ENCODE peak calls at places on chromosomes 4 and X, in nine cellular contexts. X is BJ, H is GM06990, R is body of pancreas, Z is suprapubic skin, Y is A549, T is mammary epithelial cell, M is astrocyte of the spinal cord, F is IMR-90. Q is an unnamed sample.

GRCh38 chr4:3269105-3269927 is 20.4 kb downstream of the MSANTD1 start:
- DNase-seq in Z (no peak), M (no peak), X (no peak), Y (no peak), R (no peak), T (no peak), H (no peak), F (no peak), Q (no peak)

GRCh38 chr4:76212851-76213414 is 691 bp downstream of the SCARB2 start:
- DNase-seq in Y (peak), R (peak), T (peak), X (no peak), M (peak), H (no peak), F (peak), Z (no peak), Q (peak)

GRCh38 chrX:113802837-113803236 is 781.0 kb upstream of the HTR2C start:
- DNase-seq in F (no peak), X (no peak), H (no peak), Y (peak), T (no peak), M (no peak), Z (no peak), R (no peak), Q (no peak)

GRCh38 chr4:36064147-36064546 is 180.2 kb downstream of the ARAP2 start:
- DNase-seq in Z (no peak), R (no peak), Y (no peak), T (peak), X (no peak), F (no peak), H (no peak), M (no peak), Q (no peak)

GRCh38 chr4:6986067-6986780 is 56.9 kb upstream of the TADA2B start:
- DNase-seq in Z (no peak), M (peak), Y (peak), R (no peak), X (no peak), H (no peak), F (peak), T (peak), Q (peak)

GRCh38 chrX:38138157-38138556 is 82.5 kb downstream of the SRPX start:
- DNase-seq in Z (no peak), H (no peak), T (no peak), F (no peak), M (no peak), R (no peak), X (no peak), Y (no peak), Q (no peak)

GRCh38 chr4:74190919-74191397 is 33.0 kb downstream of the MTHFD2L start:
- DNase-seq in F (no peak), T (no peak), X (no peak), Z (no peak), Y (peak), M (no peak), R (no peak), H (no peak), Q (no peak)

GRCh38 chr4:145565328-145565727 is 53.9 kb upstream of the MMAA start:
- DNase-seq in F (no peak), Z (no peak), H (no peak), Y (no peak), T (no peak), X (no peak), M (no peak), R (no peak), Q (peak)

GRCh38 chr4:32251126-32251525 is 1531.0 kb downstream of the PCDH7 start:
- DNase-seq in X (no peak), Y (no peak), R (no peak), Z (no peak), H (no peak), T (no peak), F (no peak), M (no peak), Q (no peak)

GRCh38 chrX:56385336-56385735 is 153.2 kb downstream of the KLF8 start:
- DNase-seq in Y (no peak), F (no peak), M (no peak), R (no peak), X (no peak), H (no peak), Z (no peak), T (no peak), Q (no peak)

GRCh38 chrX:23694606-23695005 is 27.3 kb downstream of the PRDX4 start:
- DNase-seq in R (peak), T (peak), Z (no peak), X (no peak), F (peak), M (peak), Y (peak), H (no peak), Q (peak)

GRCh38 chrX:150143721-150144440 is 205.6 kb upstream of the EOLA2 start:
- DNase-seq in T (no peak), M (no peak), X (no peak), R (no peak), H (no peak), F (no peak), Z (no peak), Y (no peak), Q (no peak)

GRCh38 chr4:4386296-4386735 is 586 bp upstream of the NSG1 start:
- DNase-seq in R (no peak), Z (no peak), T (peak), F (no peak), X (no peak), Y (peak), M (no peak), H (no peak), Q (no peak)

GRCh38 chrX:12390301-12390700 is 252.0 kb downstream of the FRMPD4 start:
- DNase-seq in Y (no peak), F (peak), T (no peak), R (no peak), X (no peak), M (no peak), Z (no peak), H (no peak), Q (peak)

GRCh38 chr4:111070390-111070789 is 447.5 kb upstream of the PITX2 start:
- DNase-seq in Y (no peak), T (no peak), Z (no peak), R (no peak), X (no peak), M (no peak), F (no peak), H (no peak), Q (peak)

GRCh38 chrX:50680990-50681389 is 133.0 kb downstream of the SHROOM4 start:
- DNase-seq in X (no peak), F (no peak), T (peak), Z (no peak), M (no peak), H (no peak), Y (peak), R (peak), Q (no peak)

GRCh38 chr4:5708171-5708828 is at the start of gene EVC2:
- DNase-seq in M (peak), H (peak), F (peak), Z (peak), Y (peak), R (peak), T (peak), X (no peak), Q (peak)

GRCh38 chr4:108940086-108941033 is 177.5 kb upstream of the ETNPPL start:
- DNase-seq in Z (no peak), M (no peak), T (peak), R (no peak), H (no peak), X (no peak), F (peak), Y (no peak), Q (no peak)

GRCh38 chr4:14865804-14866203 is 136.5 kb upstream of the CPEB2 start:
- DNase-seq in X (no peak), T (no peak), Z (no peak), H (no peak), M (no peak), Y (no peak), R (no peak), F (no peak), Q (no peak)

GRCh38 chrX:19747672-19748610 is 139.5 kb downstream of the SH3KBP1 start:
- DNase-seq in M (no peak), Z (no peak), T (no peak), X (no peak), H (peak), R (no peak), F (no peak), Y (no peak), Q (no peak)

GRCh38 chrX:916235-916609 is 285.6 kb downstream of the SHOX start:
- DNase-seq in Y (no peak), M (no peak), R (no peak), Z (no peak), F (no peak), H (no peak), T (no peak), X (peak), Q (peak)

GRCh38 chr4:3767569-3768288 is 1.5 kb downstream of the ADRA2C start:
- DNase-seq in F (no peak), H (no peak), Y (peak), X (no peak), R (no peak), T (peak), M (peak), Z (no peak), Q (no peak)

GRCh38 chrX:123731987-123732678 is 719 bp downstream of the THOC2 start:
- DNase-seq in Y (peak), F (peak), Z (peak), R (peak), M (peak), H (peak), T (no peak), X (no peak), Q (no peak)

GRCh38 chr4:3449574-3450534 is 8.1 kb downstream of the HGFAC start:
- DNase-seq in Y (no peak), X (no peak), T (no peak), Z (no peak), M (no peak), R (no peak), H (no peak), F (no peak), Q (no peak)

GRCh38 chrX:47513697-47514085 is 30.7 kb upstream of the ZNF41 start:
- DNase-seq in R (no peak), F (no peak), T (no peak), X (no peak), Z (no peak), H (no peak), Y (no peak), M (no peak), Q (no peak)

GRCh38 chrX:118974088-118974907 is at the start of gene LONRF3:
- DNase-seq in M (peak), T (no peak), Y (peak), R (peak), X (no peak), H (peak), F (peak), Z (peak), Q (peak)
- H3K4me3 ChIP-seq in M (peak), T (peak), Y (peak), R (peak), X (peak), H (no peak), F (peak), Z (peak), Q (no peak)

GRCh38 chr4:139609647-139610046 is 53.6 kb upstream of the SETD7 start:
- DNase-seq in F (peak), Y (peak), X (no peak), H (no peak), R (no peak), T (peak), Z (no peak), M (peak), Q (peak)
- TF ChIP-seq CTCF in F (no peak), Y (no peak), X (no peak), H (no peak), R (no peak), T (no peak), Z (no peak), M (no peak), Q (no peak)

GRCh38 chr4:67573193-67573592 is 14.7 kb downstream of the STAP1 start:
- DNase-seq in T (no peak), Z (no peak), R (no peak), H (no peak), F (no peak), M (no peak), X (no peak), Y (no peak), Q (no peak)

GRCh38 chr4:67570537-67570936 is 12.0 kb downstream of the STAP1 start:
- DNase-seq in Z (no peak), H (no peak), Y (no peak), X (no peak), T (no peak), M (no peak), R (no peak), F (no peak), Q (no peak)

GRCh38 chr4:67575232-67575888 is 16.8 kb downstream of the STAP1 start:
- DNase-seq in F (no peak), M (no peak), T (no peak), Z (no peak), H (peak), R (peak), Y (no peak), X (no peak), Q (no peak)

GRCh38 chr4:67568820-67569219 is 10.3 kb downstream of the STAP1 start:
- DNase-seq in Z (no peak), Y (no peak), F (peak), H (no peak), R (no peak), T (peak), X (no peak), M (no peak), Q (no peak)

DNA sequence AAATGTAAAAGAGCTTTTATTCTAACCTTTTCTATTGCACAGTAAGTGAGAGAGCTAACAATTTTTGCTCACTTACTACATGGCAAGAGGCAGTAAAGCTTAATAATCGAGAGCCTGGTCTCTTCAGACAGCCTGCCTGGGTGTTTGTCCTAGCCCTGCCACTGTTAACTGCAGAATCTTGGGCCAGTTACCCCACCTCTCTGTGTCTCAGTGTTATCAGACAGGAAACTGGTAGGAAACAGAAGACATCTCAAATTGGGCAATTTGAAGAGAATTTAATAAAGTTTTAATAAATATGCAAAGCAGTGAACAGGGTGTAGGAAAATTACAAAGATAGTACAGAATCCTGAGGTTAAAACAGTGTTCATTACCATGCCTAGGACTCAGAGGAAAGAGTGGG is 13.4 kb downstream of the STAP1 start:
- DNase-seq in Z (no peak), H (no peak), X (no peak), M (no peak), T (no peak), F (no peak), Y (no peak), R (no peak), Q (no peak)
- H3K4me3 ChIP-seq in Z (no peak), H (no peak), X (no peak), M (no peak), T (no peak), F (no peak), Y (no peak), R (no peak), Q (no peak)

DNA sequence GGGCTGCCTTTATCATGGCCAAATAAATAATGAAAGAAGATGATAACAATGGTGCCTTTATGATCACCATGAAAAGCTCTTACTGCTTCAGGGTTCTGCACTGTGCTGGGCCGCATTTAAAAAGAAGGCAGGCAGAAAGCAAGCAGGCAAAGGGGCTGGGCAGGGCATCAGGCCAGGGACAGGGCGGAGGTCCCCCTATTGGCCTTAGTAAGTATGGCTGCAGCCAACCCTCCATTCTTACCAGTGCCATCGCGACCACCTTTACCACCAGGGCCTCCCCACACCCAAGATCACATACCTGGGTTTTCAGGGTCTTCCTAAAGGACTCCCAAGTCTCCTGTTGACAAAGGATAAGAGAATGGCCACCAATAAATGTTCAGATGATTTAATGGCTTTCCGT is 38.9 kb downstream of the CNGA2 start:
- DNase-seq in Y (no peak), T (no peak), R (no peak), X (no peak), H (no peak), F (no peak), Z (no peak), M (no peak), Q (no peak)
- TF ChIP-seq CTCF in Y (no peak), T (no peak), R (no peak), X (no peak), H (peak), F (no peak), Z (no peak), M (no peak), Q (no peak)

GRCh38 chrX:135295944-135296305 is 13.4 kb upstream of the ETDC start:
- DNase-seq in X (no peak), Y (no peak), R (no peak), M (no peak), F (no peak), Z (no peak), T (no peak), H (no peak), Q (no peak)

DNA sequence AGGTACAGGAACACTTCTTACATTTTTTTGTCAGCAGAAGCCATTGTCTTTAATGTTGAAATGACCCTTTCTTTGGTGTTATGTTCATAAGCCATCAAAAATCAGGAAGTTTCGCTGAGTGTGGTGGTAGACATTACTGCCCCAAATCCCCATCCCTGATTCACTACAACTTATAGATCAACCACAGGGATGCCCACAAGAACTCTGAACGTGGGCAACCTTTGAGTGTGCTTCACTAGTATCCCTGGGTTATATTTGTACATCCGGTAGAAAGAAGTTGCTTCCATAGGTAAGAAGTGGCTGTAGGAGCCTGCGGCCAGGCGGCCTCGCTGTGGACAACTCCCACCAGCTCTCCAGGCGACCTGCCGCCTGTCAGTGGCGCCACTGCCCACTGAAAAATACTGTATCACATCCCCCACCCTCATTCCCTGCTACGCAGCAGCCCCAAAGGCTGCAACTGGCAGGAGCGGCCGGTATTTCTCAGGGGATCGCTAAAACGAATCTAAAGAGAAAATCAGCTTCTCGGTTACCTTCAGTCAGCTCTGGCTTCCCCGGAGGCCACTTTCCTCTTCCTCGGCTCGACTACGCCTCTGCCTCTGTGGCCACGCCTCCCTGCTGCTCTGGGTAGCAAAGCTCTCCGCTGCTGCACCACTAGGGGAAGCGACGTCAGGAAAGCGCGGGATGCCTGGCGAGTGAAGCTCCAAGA is 13.9 kb upstream of the ETDC start:
- DNase-seq in M (peak), T (no peak), R (peak), H (peak), Y (no peak), Z (no peak), F (peak), X (no peak), Q (peak)
- H3K4me3 ChIP-seq in M (peak), T (no peak), R (no peak), H (peak), Y (no peak), Z (peak), F (peak), X (peak), Q (no peak)

DNA sequence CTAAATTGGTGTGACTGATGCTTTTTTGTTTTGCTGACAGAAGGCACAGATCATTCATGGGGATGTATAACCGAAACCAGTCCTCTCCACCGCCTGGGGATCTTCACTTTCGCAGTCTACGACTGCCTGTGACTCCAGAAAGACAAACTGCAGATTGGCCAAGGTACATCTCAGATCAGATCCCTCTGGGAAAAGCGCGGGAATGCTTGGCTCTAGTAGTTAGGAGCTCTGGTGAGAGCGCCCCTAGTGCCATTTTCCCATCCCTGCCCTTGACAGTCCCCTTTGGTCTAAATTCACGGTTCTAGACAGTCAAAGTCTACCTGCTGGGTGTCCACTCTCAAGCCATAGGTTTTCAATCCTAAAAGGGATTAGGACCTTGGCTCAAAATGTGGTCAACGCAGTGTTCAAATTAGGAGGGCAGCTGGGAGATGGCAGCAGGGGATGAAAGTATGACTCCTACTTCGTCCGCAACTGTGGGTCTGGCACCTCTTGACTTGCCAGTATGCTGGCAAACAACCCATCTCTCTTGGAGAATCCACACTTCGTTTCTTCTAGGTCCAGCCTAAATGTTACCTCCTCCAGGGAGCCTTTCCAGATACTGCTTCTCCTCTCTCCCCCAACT is 6.9 kb upstream of the HAND2 start:
- DNase-seq in M (no peak), R (no peak), F (no peak), H (no peak), Y (peak), X (no peak), Z (no peak), T (no peak), Q (no peak)
- TF ChIP-seq CTCF in M (peak), R (no peak), F (no peak), H (peak), Y (no peak), X (no peak), Z (no peak), T (no peak), Q (no peak)

DNA sequence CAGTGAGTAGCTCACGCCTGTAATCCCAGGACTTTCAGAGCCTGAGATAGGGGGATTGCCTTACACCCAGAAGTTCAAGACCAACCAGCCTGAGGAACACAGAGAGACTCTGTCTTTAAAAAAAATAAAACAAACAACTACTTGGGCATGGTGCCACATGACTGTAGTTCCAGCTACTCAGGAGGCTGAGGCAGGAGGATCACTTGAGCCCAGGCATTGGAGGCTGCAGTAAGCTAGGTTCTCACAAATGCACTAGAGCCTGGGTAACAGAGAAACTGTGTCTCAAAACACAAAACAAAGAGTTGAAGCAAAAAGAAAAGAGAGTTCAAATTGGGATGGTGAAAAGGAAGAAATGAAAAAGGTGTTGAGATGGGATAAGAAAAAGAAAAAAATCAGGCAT is 10.8 kb downstream of the CAMK2D start:
- DNase-seq in F (no peak), M (no peak), T (no peak), R (no peak), X (no peak), H (no peak), Y (no peak), Z (no peak), Q (no peak)
- H3K4me3 ChIP-seq in F (no peak), M (no peak), T (no peak), R (no peak), X (no peak), H (no peak), Y (no peak), Z (no peak), Q (no peak)

GRCh38 chr4:65865489-65865888 is 195.2 kb upstream of the EPHA5 start:
- DNase-seq in Z (no peak), M (peak), R (no peak), X (no peak), T (peak), H (no peak), F (no peak), Y (peak), Q (peak)
- TF ChIP-seq CTCF in Z (no peak), M (peak), R (peak), X (peak), T (peak), H (no peak), F (peak), Y (no peak), Q (peak)

Q was measured in AG10803.